ENCODE peak calls at places on chromosomes 5 and 9, in six cellular contexts. R is RPMI7951; B is midbrain; C is stimulated activated CD8-positive, alpha-beta memory T cell treated with anti-CD3 and anti-CD28 coated beads, Interleukin-7, amount 100 ng/mL, for 1 hour; P is NCI-H1105 treated with DMSO at 0.1 percent for 48 hours; Q is activated T-cell treated with anti-CD3 and anti-CD28 coated beads for 1 hour. N is an unnamed sample.

GRCh38 chr5:35665066-35665465 is 47.4 kb downstream of the SPEF2 start:
- DNase-seq in B (no peak), Q (no peak), P (no peak), C (no peak), R (no peak), N (no peak)

GRCh38 chr5:68215888-68216736 is 556 bp downstream of the PIK3R1 start:
- DNase-seq in C (peak), B (peak), P (peak), Q (peak), R (peak), N (peak)

GRCh38 chr5:149441986-149442385 is 62.9 kb upstream of the IL17B start:
- DNase-seq in C (no peak), B (no peak), Q (no peak), P (no peak), R (no peak), N (no peak)

GRCh38 chr5:134527156-134527960 is 1.9 kb downstream of the JADE2 start:
- DNase-seq in P (peak), R (peak), Q (peak), C (peak), B (peak), N (peak)

GRCh38 chr5:181198905-181199519 is 6.0 kb downstream of the TRIM7 start:
- DNase-seq in R (no peak), C (no peak), B (no peak), P (no peak), Q (no peak), N (no peak)

GRCh38 chr5:75536694-75537360 is 25.1 kb downstream of the POLK start:
- DNase-seq in C (no peak), R (no peak), P (no peak), B (no peak), Q (no peak), N (no peak)

GRCh38 chr9:121026768-121027167 is 23.3 kb downstream of the C5 start:
- DNase-seq in P (no peak), B (no peak), C (no peak), R (no peak), Q (no peak), N (no peak)

GRCh38 chr5:151153300-151153699 is 4.3 kb downstream of the ANXA6 start:
- DNase-seq in Q (no peak), C (no peak), R (no peak), P (no peak), B (no peak), N (no peak)

GRCh38 chr5:74085782-74086181 is 459.8 kb downstream of the ARHGEF28 start:
- DNase-seq in P (no peak), B (no peak), R (no peak), C (no peak), Q (no peak), N (no peak)

GRCh38 chr9:22005083-22005699 is 3.9 kb downstream of the CDKN2B start:
- DNase-seq in B (no peak), C (no peak), P (no peak), R (no peak), Q (no peak), N (no peak)

GRCh38 chr9:105651806-105652205 is 10.5 kb upstream of the TAL2 start:
- DNase-seq in C (no peak), B (no peak), P (no peak), R (no peak), Q (no peak), N (no peak)

GRCh38 chr9:129136446-129137049 is 25.3 kb downstream of the PTPA start:
- DNase-seq in P (no peak), B (no peak), Q (no peak), C (no peak), R (no peak), N (no peak)

GRCh38 chr9:136657975-136658848 is 4.5 kb upstream of the EGFL7 start:
- DNase-seq in Q (no peak), P (no peak), C (no peak), B (no peak), R (no peak), N (no peak)

GRCh38 chr9:132457508-132457907 is 47.5 kb downstream of the CFAP77 start:
- DNase-seq in C (no peak), Q (no peak), B (no peak), R (no peak), P (no peak), N (no peak)

GRCh38 chr5:66864240-66864884 is 268.2 kb downstream of the MAST4 start:
- DNase-seq in R (peak), B (no peak), C (no peak), P (no peak), Q (no peak), N (no peak)

GRCh38 chr5:116454417-116454927 is 120.2 kb downstream of the SEMA6A start:
- DNase-seq in P (no peak), Q (no peak), R (peak), C (no peak), B (peak), N (no peak)

GRCh38 chr5:148808864-148809642 is 17.4 kb upstream of the ADRB2 start:
- DNase-seq in Q (no peak), B (peak), R (no peak), P (no peak), C (no peak), N (no peak)

GRCh38 chr5:111583761-111584203 is 71.4 kb upstream of the STARD4 start:
- DNase-seq in C (no peak), R (no peak), Q (no peak), B (no peak), P (no peak), N (no peak)